ENCODE peak calls at places on chromosome X, in five cellular contexts. C is CD8-positive, alpha-beta memory T cell; X is NCI-H1436; G is GM19239; R is ascending aorta. L is an unnamed sample.

GRCh38 chrX:39752820-39753219 is 344.9 kb downstream of the BCOR start:
- DNase-seq in X (no peak), G (no peak), R (no peak), C (no peak), L (no peak)

GRCh38 chrX:152245231-152245630 is 106.9 kb upstream of the MAGEA10 start:
- DNase-seq in R (no peak), C (no peak), G (no peak), X (no peak), L (no peak)

GRCh38 chrX:51155566-51155965 is 177.1 kb upstream of the NUDT10 start:
- DNase-seq in G (no peak), C (no peak), X (no peak), R (no peak), L (no peak)

GRCh38 chrX:19343085-19343461 is 654 bp upstream of the PDHA1 start:
- DNase-seq in G (no peak), R (no peak), C (no peak), X (no peak), L (no peak)

GRCh38 chrX:8851487-8851886 is 50.3 kb upstream of the FAM9A start:
- DNase-seq in G (no peak), X (no peak), C (no peak), R (no peak), L (no peak)

GRCh38 chrX:146424422-146424821 is 385.1 kb upstream of the CXorf51B start:
- DNase-seq in R (no peak), G (no peak), X (no peak), C (no peak), L (no peak)

GRCh38 chrX:129842510-129843208 is 1.0 kb downstream of the ZDHHC9 start:
- DNase-seq in R (no peak), X (no peak), C (no peak), G (no peak), L (peak; percentile 18)

GRCh38 chrX:138018145-138018799 is 452.3 kb downstream of the ZIC3 start:
- DNase-seq in X (no peak), R (no peak), G (no peak), C (no peak), L (no peak)

L was measured in left ventricle myocardium inferior.